ENCODE peak calls at places on chromosomes 12 and 14, in eight cellular contexts. One of them, this sample, is unnamed.

GRCh38 chr12:79108962-79109361 is 244.4 kb downstream of the SYT1 start:
- DNase-seq in nucleus accumbens: no peak
- DNase-seq in stimulated activated CD8-positive, alpha-beta memory T cell treated with anti-CD3 and anti-CD28 coated beads, Interleukin-15, amount 100 ng/mL, for 1 hour: no peak
- DNase-seq in fibroblast of the aortic adventitia: no peak
- DNase-seq in Calu3: no peak
- DNase-seq in ELF-1: no peak
- DNase-seq in hippocampal formation: no peak
- DNase-seq in Kasumi-1: no peak
- DNase-seq in this sample: no peak

GRCh38 chr12:5081016-5081415 is 37.3 kb downstream of the KCNA5 start:
- DNase-seq in nucleus accumbens: no peak
- DNase-seq in stimulated activated CD8-positive, alpha-beta memory T cell treated with anti-CD3 and anti-CD28 coated beads, Interleukin-15, amount 100 ng/mL, for 1 hour: no peak
- DNase-seq in fibroblast of the aortic adventitia: no peak
- DNase-seq in Calu3: no peak
- DNase-seq in ELF-1: peak
- DNase-seq in hippocampal formation: no peak
- DNase-seq in Kasumi-1: no peak
- DNase-seq in this sample: no peak

GRCh38 chr12:40793471-40793870 is 101.2 kb downstream of the CNTN1 start:
- DNase-seq in nucleus accumbens: no peak
- DNase-seq in stimulated activated CD8-positive, alpha-beta memory T cell treated with anti-CD3 and anti-CD28 coated beads, Interleukin-15, amount 100 ng/mL, for 1 hour: no peak
- DNase-seq in fibroblast of the aortic adventitia: no peak
- DNase-seq in Calu3: no peak
- DNase-seq in ELF-1: no peak
- DNase-seq in hippocampal formation: no peak
- DNase-seq in Kasumi-1: no peak
- DNase-seq in this sample: no peak

GRCh38 chr12:92593734-92594402 is 108.9 kb upstream of the PLEKHG7 start:
- DNase-seq in nucleus accumbens: no peak
- DNase-seq in stimulated activated CD8-positive, alpha-beta memory T cell treated with anti-CD3 and anti-CD28 coated beads, Interleukin-15, amount 100 ng/mL, for 1 hour: peak
- DNase-seq in fibroblast of the aortic adventitia: peak
- DNase-seq in Calu3: peak
- DNase-seq in ELF-1: no peak
- DNase-seq in hippocampal formation: no peak
- DNase-seq in Kasumi-1: peak
- DNase-seq in this sample: no peak

GRCh38 chr14:68676511-68676943 is 116.3 kb downstream of the ZFP36L1 start:
- DNase-seq in nucleus accumbens: no peak
- DNase-seq in stimulated activated CD8-positive, alpha-beta memory T cell treated with anti-CD3 and anti-CD28 coated beads, Interleukin-15, amount 100 ng/mL, for 1 hour: no peak
- DNase-seq in fibroblast of the aortic adventitia: no peak
- DNase-seq in Calu3: no peak
- DNase-seq in ELF-1: peak
- DNase-seq in hippocampal formation: no peak
- DNase-seq in Kasumi-1: no peak
- DNase-seq in this sample: no peak

GRCh38 chr12:62627181-62627580 is 160.6 kb downstream of the MON2 start:
- DNase-seq in nucleus accumbens: no peak
- DNase-seq in stimulated activated CD8-positive, alpha-beta memory T cell treated with anti-CD3 and anti-CD28 coated beads, Interleukin-15, amount 100 ng/mL, for 1 hour: no peak
- DNase-seq in fibroblast of the aortic adventitia: no peak
- DNase-seq in Calu3: no peak
- DNase-seq in ELF-1: no peak
- DNase-seq in hippocampal formation: no peak
- DNase-seq in Kasumi-1: no peak
- DNase-seq in this sample: no peak

GRCh38 chr12:84843588-84844144 is 68.9 kb downstream of the SLC6A15 start:
- DNase-seq in nucleus accumbens: no peak
- DNase-seq in stimulated activated CD8-positive, alpha-beta memory T cell treated with anti-CD3 and anti-CD28 coated beads, Interleukin-15, amount 100 ng/mL, for 1 hour: no peak
- DNase-seq in fibroblast of the aortic adventitia: no peak
- DNase-seq in Calu3: no peak
- DNase-seq in ELF-1: no peak
- DNase-seq in hippocampal formation: no peak
- DNase-seq in Kasumi-1: no peak
- DNase-seq in this sample: no peak

GRCh38 chr12:76558684-76559276 is 791 bp downstream of the OSBPL8 start:
- DNase-seq in nucleus accumbens: peak
- DNase-seq in stimulated activated CD8-positive, alpha-beta memory T cell treated with anti-CD3 and anti-CD28 coated beads, Interleukin-15, amount 100 ng/mL, for 1 hour: peak
- DNase-seq in fibroblast of the aortic adventitia: peak
- DNase-seq in Calu3: peak
- DNase-seq in ELF-1: peak
- DNase-seq in hippocampal formation: peak
- DNase-seq in Kasumi-1: peak
- DNase-seq in this sample: peak

GRCh38 chr12:9880532-9880931 is 757 bp upstream of the KLRF2 start:
- DNase-seq in nucleus accumbens: no peak
- DNase-seq in stimulated activated CD8-positive, alpha-beta memory T cell treated with anti-CD3 and anti-CD28 coated beads, Interleukin-15, amount 100 ng/mL, for 1 hour: no peak
- DNase-seq in fibroblast of the aortic adventitia: no peak
- DNase-seq in Calu3: no peak
- DNase-seq in ELF-1: no peak
- DNase-seq in hippocampal formation: no peak
- DNase-seq in Kasumi-1: no peak
- DNase-seq in this sample: no peak